ENCODE peak calls at places on chromosomes 13 and 19, in ten cellular contexts. T is stimulated activated naive CD4-positive, alpha-beta T cell; S is activated CD4-positive, CD25-positive, alpha-beta regulatory T cell; W is H7; G is DMS79; U is glomerular endothelial cell; H is body of pancreas; R is sigmoid colon; V is T follicular helper cell; I is EL. M is an unnamed sample.

GRCh38 chr13:99356216-99357089 is 49.3 kb upstream of the GPR183 start:
- DNase-seq in G (no peak), T (peak), H (peak), S (no peak), V (peak), W (no peak), I (peak), R (no peak), U (peak), M (no peak)

GRCh38 chr13:72062566-72062965 is 195.6 kb upstream of the DACH1 start:
- DNase-seq in W (no peak), G (no peak), S (no peak), I (no peak), T (no peak), U (peak), R (no peak), H (no peak), V (no peak), M (no peak)

GRCh38 chr13:80131204-80131603 is 209.7 kb downstream of the SPRY2 start:
- DNase-seq in G (no peak), S (no peak), V (no peak), U (no peak), I (peak), T (no peak), R (peak), W (no peak), H (peak), M (no peak)

GRCh38 chr13:30105381-30105780 is 202.0 kb downstream of the KATNAL1 start:
- DNase-seq in T (no peak), U (no peak), H (peak), S (no peak), W (peak), V (no peak), I (no peak), G (no peak), R (no peak), M (no peak)

GRCh38 chr13:110293649-110294048 is 13.3 kb downstream of the COL4A1 start:
- DNase-seq in U (no peak), R (peak), T (no peak), G (no peak), H (no peak), W (no peak), S (no peak), I (no peak), V (no peak), M (no peak)

GRCh38 chr19:4974855-4975469 is 6.0 kb downstream of the KDM4B start:
- DNase-seq in V (no peak), W (no peak), I (no peak), S (no peak), T (no peak), U (no peak), H (peak), R (no peak), G (no peak), M (no peak)

GRCh38 chr19:30911491-30911890 is 437.7 kb downstream of the TSHZ3 start:
- DNase-seq in V (no peak), G (no peak), R (no peak), I (no peak), U (no peak), T (no peak), S (no peak), W (peak), H (no peak), M (no peak)

GRCh38 chr13:51645154-51645650 is 60.9 kb downstream of the WDFY2 start:
- DNase-seq in G (no peak), V (peak), R (no peak), I (peak), S (no peak), H (peak), T (peak), U (no peak), W (no peak), M (no peak)

GRCh38 chr13:112732679-112733078 is 42.8 kb downstream of the ATP11A start:
- DNase-seq in T (no peak), U (no peak), G (no peak), I (no peak), R (no peak), V (no peak), S (no peak), W (no peak), H (no peak), M (no peak)

GRCh38 chr13:64551755-64552154 is 2678.4 kb downstream of the PCDH9 start:
- DNase-seq in G (no peak), I (peak), V (no peak), W (no peak), H (no peak), T (no peak), U (no peak), R (no peak), S (no peak), M (no peak)

GRCh38 chr19:54201172-54201701 is 579 bp downstream of the RPS9 start:
- DNase-seq in V (no peak), S (no peak), W (peak), H (no peak), T (no peak), G (no peak), U (no peak), I (no peak), R (no peak), M (no peak)

GRCh38 chr19:48934837-48935236 is 1.3 kb downstream of the DHDH start:
- DNase-seq in R (no peak), W (peak), I (no peak), U (no peak), S (no peak), V (no peak), T (no peak), G (no peak), H (no peak), M (no peak)

GRCh38 chr19:41774515-41774980 is 19.2 kb downstream of the CEACAM6 start:
- DNase-seq in V (peak), G (peak), T (peak), H (no peak), R (no peak), W (no peak), U (no peak), I (no peak), S (no peak), M (peak)

GRCh38 chr13:43880451-43880850 is 747 bp downstream of the LACC1 start:
- DNase-seq in S (no peak), G (no peak), I (no peak), V (no peak), R (no peak), T (no peak), H (no peak), U (no peak), W (no peak), M (no peak)

GRCh38 chr19:34316741-34317241 is 48.2 kb upstream of the GPI start:
- DNase-seq in I (peak), W (no peak), U (no peak), V (no peak), R (peak), T (no peak), S (no peak), G (no peak), H (no peak), M (no peak)

GRCh38 chr19:38264486-38265212 is at the start of gene SPINT2:
- DNase-seq in U (no peak), H (no peak), T (peak), V (peak), S (peak), W (peak), I (no peak), G (peak), R (no peak), M (no peak)

GRCh38 chr19:32864318-32865007 is 5.1 kb downstream of the SLC7A9 start:
- DNase-seq in T (no peak), U (no peak), S (no peak), I (no peak), G (no peak), V (no peak), W (peak), H (no peak), R (no peak), M (no peak)

GRCh38 chr13:100983111-100983510 is 308.5 kb upstream of the TMTC4 start:
- DNase-seq in S (no peak), U (no peak), G (no peak), I (no peak), V (no peak), R (no peak), T (no peak), W (no peak), H (no peak), M (no peak)

GRCh38 chr13:33286143-33286542 is 588 bp upstream of the STARD13 start:
- DNase-seq in W (no peak), H (no peak), R (no peak), V (no peak), I (no peak), G (no peak), S (no peak), T (no peak), U (no peak), M (no peak)

GRCh38 chr13:77563110-77563509 is 27.6 kb downstream of the SCEL start:
- DNase-seq in W (no peak), U (no peak), V (no peak), I (no peak), T (no peak), S (no peak), R (no peak), G (no peak), H (no peak), M (no peak)

GRCh38 chr13:74335370-74335769 is 201.2 kb upstream of the KLF12 start:
- DNase-seq in V (no peak), U (no peak), S (no peak), H (no peak), T (no peak), I (no peak), R (no peak), W (no peak), G (no peak), M (no peak)

M was measured in stimulated activated CD8-positive, alpha-beta memory T cell treated with anti-CD3 and anti-CD28 coated beads, Interleukin-15, amount 100 ng/mL, for 1 hour.